ENCODE peak calls at places on chromosomes 3 and 15, in five cellular contexts. J, R, M, B and V are unnamed samples.

GRCh38 chr3:124834723-124835718 is 52.1 kb downstream of the ITGB5 start:
- DNase-seq in J (peak), M (peak), R (peak), B (no peak), V (peak)

GRCh38 chr3:98945006-98945626 is 43.6 kb upstream of the DCBLD2 start:
- DNase-seq in B (no peak), M (peak), J (no peak), R (no peak), V (no peak)

GRCh38 chr3:183584246-183584913 is 28.9 kb upstream of the KLHL6 start:
- DNase-seq in J (peak), B (no peak), M (peak), R (peak), V (peak)

GRCh38 chr3:37726445-37727000 is 135.2 kb upstream of the CTDSPL start:
- DNase-seq in B (no peak), J (no peak), R (no peak), M (peak), V (no peak)

GRCh38 chr3:126261037-126261436 is 80.7 kb upstream of the ALDH1L1 start:
- DNase-seq in B (peak), R (peak), M (peak), J (peak), V (peak)

GRCh38 chr3:81740731-81741130 is 20.7 kb downstream of the GBE1 start:
- DNase-seq in R (no peak), M (no peak), J (no peak), B (no peak), V (no peak)

GRCh38 chr3:55468251-55468650 is 18.9 kb downstream of the WNT5A start:
- DNase-seq in M (peak), B (no peak), R (no peak), J (no peak), V (no peak)

GRCh38 chr3:105093371-105093770 is 273.3 kb upstream of the ALCAM start:
- DNase-seq in J (no peak), R (no peak), B (no peak), M (no peak), V (no peak)

DNA sequence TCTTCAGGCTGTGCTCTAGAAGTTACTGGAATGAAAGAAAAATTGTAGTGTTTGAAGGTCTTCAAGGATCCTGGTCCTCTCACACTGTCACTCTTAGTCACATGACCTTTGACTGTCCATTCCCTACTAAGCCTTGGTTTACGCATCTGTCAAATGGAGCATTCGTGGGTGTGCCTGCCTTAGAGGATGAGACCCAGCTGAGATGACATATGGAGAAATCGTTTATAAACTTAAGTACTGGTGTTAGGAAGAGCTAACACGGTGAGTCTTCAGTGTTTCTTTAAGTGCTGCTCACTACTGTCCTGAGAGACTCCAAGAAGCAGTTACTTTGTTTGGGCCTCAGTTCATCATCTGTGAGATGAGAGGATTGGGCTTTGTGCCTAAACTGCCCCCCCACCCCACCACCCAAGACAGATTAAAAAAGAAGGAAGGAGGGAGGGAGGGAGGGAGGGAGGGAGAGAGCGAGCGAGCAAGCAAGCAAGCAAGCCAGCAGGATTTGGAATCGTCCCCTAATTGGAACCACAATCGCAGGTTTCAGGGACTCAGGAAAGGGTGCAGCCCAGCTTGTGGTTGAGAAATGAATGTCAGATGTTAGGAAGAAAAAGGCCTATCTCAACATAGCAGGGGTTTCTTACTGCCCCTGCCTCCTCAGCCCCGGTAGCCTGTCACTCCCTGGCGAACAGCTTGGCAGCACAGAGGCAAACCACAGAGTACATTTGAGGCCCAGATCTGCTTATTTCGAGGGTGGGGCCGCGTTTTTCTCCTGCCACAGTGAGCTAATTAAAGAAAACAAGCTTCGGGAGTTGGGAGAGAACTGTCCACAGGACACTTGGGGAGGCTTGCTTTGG is 32.7 kb downstream of the SMAD3 start:
- DNase-seq in M (peak), R (peak), J (no peak), B (no peak), V (peak)
- H3K4me3 ChIP-seq in M (peak), R (peak), J (no peak), B (peak), V (no peak)

DNA sequence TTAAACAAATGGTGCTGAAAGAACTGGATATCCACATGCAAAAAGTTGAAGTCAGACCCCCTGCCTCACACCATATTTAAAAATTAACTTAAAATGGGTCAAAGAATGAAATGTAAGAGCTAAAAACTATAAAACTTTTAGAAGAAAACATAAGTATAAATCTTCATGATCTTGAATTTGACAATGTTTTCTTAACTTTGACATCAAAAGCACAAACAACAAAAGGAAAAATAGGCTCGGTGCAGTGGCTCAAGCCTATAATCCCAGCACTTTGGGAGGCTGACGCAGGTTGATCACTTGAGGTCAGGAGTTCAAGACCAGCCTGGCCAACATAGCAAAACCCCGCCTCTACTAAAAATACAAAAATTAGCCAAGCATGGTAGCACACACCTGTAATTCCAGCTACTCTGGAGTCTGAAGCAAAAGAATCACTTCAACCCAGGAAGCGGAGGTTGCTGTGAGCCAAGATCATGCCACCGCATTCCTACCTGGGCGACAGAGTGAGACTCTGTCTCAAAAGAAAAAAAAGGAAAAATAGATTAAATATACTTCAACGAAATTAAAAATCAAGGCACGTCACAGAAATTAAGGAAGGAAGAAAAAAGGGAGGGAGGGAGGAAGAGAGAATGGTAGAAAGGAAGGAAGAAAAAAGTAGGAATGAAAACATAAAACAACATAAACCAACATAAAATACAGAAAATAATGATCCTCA is 1.5 kb downstream of the RAB27A start:
- DNase-seq in M (no peak), R (no peak), B (no peak), J (no peak), V (no peak)
- H3K4me3 ChIP-seq in M (peak), R (peak), B (peak), J (no peak), V (no peak)

GRCh38 chr15:90597477-90598052 is 67.8 kb downstream of the CRTC3 start:
- DNase-seq in B (no peak), J (no peak), R (no peak), M (no peak), V (no peak)
- H3K4me3 ChIP-seq in B (no peak), J (no peak), R (no peak), M (no peak), V (no peak)

GRCh38 chr15:59687831-59688230 is 1.3 kb downstream of the BNIP2 start:
- DNase-seq in R (no peak), B (no peak), M (peak), J (peak), V (no peak)

GRCh38 chr15:59688383-59688887 is 685 bp downstream of the BNIP2 start:
- DNase-seq in J (no peak), M (peak), R (no peak), B (no peak), V (no peak)

GRCh38 chr15:59686389-59686788 is 2.7 kb downstream of the BNIP2 start:
- DNase-seq in J (peak), B (no peak), M (no peak), R (no peak), V (no peak)

GRCh38 chr15:59688888-59689625 is at the start of gene BNIP2:
- DNase-seq in R (peak), M (peak), J (peak), B (peak), V (peak)

GRCh38 chr15:59685737-59686297 is 3.3 kb downstream of the BNIP2 start:
- DNase-seq in R (no peak), M (peak), J (no peak), B (no peak), V (no peak)
- H3K4me3 ChIP-seq in R (peak), M (no peak), J (no peak), B (no peak), V (no peak)

DNA sequence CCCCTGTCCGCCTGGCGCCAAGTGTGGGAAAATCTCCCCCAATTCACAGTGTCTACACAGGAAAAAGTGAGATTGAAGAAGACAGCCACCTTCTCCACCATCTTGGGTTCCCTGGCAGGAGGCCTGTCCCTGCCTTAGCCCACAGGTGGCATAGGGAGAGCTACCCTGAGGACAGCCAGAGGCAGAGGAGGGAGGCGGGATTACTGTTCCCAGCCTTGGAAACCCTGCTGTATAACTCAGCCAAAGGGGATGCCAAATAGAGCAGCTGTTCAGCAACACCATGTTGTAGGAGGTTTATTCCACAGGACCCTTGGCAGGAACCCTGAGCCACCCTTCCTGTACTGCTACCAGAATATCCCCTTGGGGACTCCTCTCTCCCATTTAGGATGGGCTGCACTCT is 54.8 kb downstream of the PAK2 start:
- DNase-seq in R (no peak), M (no peak), J (no peak), B (no peak), V (no peak)
- H3K4me3 ChIP-seq in R (no peak), M (no peak), J (no peak), B (no peak), V (no peak)

DNA sequence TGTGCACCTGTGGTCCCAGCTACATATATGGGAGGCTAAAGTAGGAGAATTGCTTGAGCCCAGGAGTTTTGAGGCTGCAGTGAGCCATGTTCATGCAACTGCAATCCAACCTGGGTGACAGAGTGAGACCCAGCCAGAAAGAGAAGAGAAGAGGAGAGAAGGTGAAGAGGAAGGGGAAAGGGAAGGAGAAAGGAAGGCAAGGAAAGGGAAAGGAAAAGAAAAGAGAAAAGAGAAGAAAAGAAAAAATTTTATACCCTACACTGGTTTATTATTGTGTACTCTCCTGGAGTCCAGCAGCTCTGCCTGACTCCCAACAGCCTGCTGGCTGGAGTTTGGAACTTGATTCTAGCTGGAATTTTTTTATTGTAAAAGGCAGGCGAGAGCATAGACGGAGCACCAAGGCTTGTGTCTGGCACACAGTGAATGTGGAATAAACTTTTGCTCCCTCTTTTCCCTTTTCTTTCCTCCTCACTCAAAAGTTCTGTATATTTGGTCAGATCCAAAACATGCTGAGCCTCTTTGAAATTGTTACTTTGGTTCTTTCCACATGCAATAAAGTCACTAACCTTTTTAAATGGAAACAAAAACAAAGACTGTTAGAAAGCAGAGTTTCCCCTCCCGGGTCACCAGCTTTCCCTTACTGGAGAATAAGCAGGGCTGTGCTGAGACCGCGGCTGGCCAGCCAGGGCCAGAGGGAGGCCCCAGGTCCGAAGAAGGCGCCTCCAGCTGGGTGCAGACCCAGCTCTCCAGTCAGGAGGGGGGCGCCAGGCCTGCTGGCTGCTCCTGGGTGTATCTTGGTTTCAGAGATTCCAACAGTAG is 9.9 kb downstream of the THSD4 start:
- DNase-seq in B (no peak), R (no peak), J (peak), M (no peak), V (no peak)
- H3K4me3 ChIP-seq in B (no peak), R (peak), J (no peak), M (no peak), V (no peak)

GRCh38 chr15:73928971-73929627 is 2.8 kb downstream of the LOXL1 start:
- DNase-seq in M (peak), B (no peak), J (no peak), R (peak), V (no peak)
- H3K4me3 ChIP-seq in M (peak), B (no peak), J (no peak), R (peak), V (no peak)

GRCh38 chr15:92921215-92922131 is 21.3 kb downstream of the CHD2 start:
- DNase-seq in R (no peak), J (no peak), B (no peak), M (peak), V (no peak)
- H3K4me3 ChIP-seq in R (no peak), J (no peak), B (no peak), M (no peak), V (no peak)

GRCh38 chr3:46599590-46599989 is 12.7 kb upstream of the FAM240A start:
- DNase-seq in R (no peak), J (no peak), M (no peak), B (no peak), V (no peak)
- H3K4me3 ChIP-seq in R (no peak), J (no peak), M (no peak), B (no peak), V (no peak)